ENCODE peak calls at places on chromosome 22, in six cellular contexts. D is stomach, S is heart left ventricle, B is body of pancreas, G is Peyer's patch, Q is prostate gland. O is an unnamed sample.

GRCh38 chr22:19713650-19714319 is 518 bp upstream of the SEPTIN5 start:
- DNase-seq in B (no peak), Q (no peak), G (no peak), D (no peak), S (peak), O (no peak)

GRCh38 chr22:48738204-48738980 is 1089.3 kb downstream of the BRD1 start:
- DNase-seq in B (no peak), Q (no peak), D (no peak), S (no peak), G (no peak), O (no peak)

GRCh38 chr22:47154621-47155081 is 392.2 kb downstream of the TBC1D22A start:
- DNase-seq in S (peak), B (peak), D (peak), Q (peak), G (no peak), O (no peak)

GRCh38 chr22:28923826-28924732 is 40.7 kb downstream of the ZNRF3 start:
- DNase-seq in S (peak), B (peak), D (peak), G (no peak), Q (peak), O (peak)

GRCh38 chr22:19412478-19412877 is 19.1 kb downstream of the HIRA start:
- DNase-seq in S (no peak), Q (no peak), D (no peak), G (no peak), B (no peak), O (no peak)

GRCh38 chr22:30304495-30305244 is 15.4 kb upstream of the CASTOR1 start:
- DNase-seq in D (peak), G (peak), B (peak), S (no peak), Q (peak), O (peak)

GRCh38 chr22:46596819-46597218 is 23.4 kb upstream of the GRAMD4 start:
- DNase-seq in S (no peak), D (peak), G (no peak), Q (peak), B (peak), O (peak)

GRCh38 chr22:48630444-48630777 is 1197.3 kb downstream of the BRD1 start:
- DNase-seq in D (no peak), B (no peak), G (no peak), S (no peak), Q (no peak), O (no peak)

GRCh38 chr22:28297504-28297903 is 378.4 kb upstream of the PITPNB start:
- DNase-seq in B (no peak), G (no peak), S (no peak), D (no peak), Q (no peak), O (peak)

GRCh38 chr22:31896472-31896871 is 47.9 kb upstream of the YWHAH start:
- DNase-seq in B (no peak), G (no peak), Q (no peak), D (no peak), S (no peak), O (no peak)

GRCh38 chr22:28112130-28112529 is 193.1 kb upstream of the PITPNB start:
- DNase-seq in D (no peak), S (no peak), B (no peak), G (no peak), Q (no peak), O (no peak)

GRCh38 chr22:35971418-35972119 is 57.1 kb downstream of the RBFOX2 start:
- DNase-seq in D (no peak), Q (no peak), S (no peak), G (no peak), B (no peak), O (no peak)

GRCh38 chr22:31241200-31241599 is 29.1 kb downstream of the LIMK2 start:
- DNase-seq in G (no peak), S (no peak), B (no peak), Q (no peak), D (no peak), O (no peak)

GRCh38 chr22:32850591-32851517 is 49.3 kb downstream of the TIMP3 start:
- DNase-seq in S (peak), D (peak), G (no peak), B (peak), Q (no peak), O (peak)

GRCh38 chr22:17412232-17412631 is 43.0 kb downstream of the CECR2 start:
- DNase-seq in Q (no peak), G (no peak), D (no peak), B (no peak), S (no peak), O (no peak)

GRCh38 chr22:41197046-41197807 is 7.9 kb upstream of the L3MBTL2 start:
- DNase-seq in D (peak), Q (peak), B (peak), S (peak), G (peak), O (peak)

GRCh38 chr22:48756146-48757111 is 1071.2 kb downstream of the BRD1 start:
- DNase-seq in D (peak), S (no peak), G (no peak), B (no peak), Q (peak), O (peak)

GRCh38 chr22:34105461-34106062 is 185.3 kb upstream of the LARGE1 start:
- DNase-seq in G (peak), B (peak), S (no peak), D (peak), Q (peak), O (peak)

GRCh38 chr22:35601743-35602633 is 15.1 kb downstream of the MB start:
- DNase-seq in D (no peak), S (no peak), G (no peak), Q (no peak), B (peak), O (no peak)

GRCh38 chr22:29344137-29344536 is 28.6 kb upstream of the RASL10A start:
- DNase-seq in D (peak), G (no peak), S (peak), B (peak), Q (peak), O (peak)

GRCh38 chr22:47288640-47289039 is 526.2 kb downstream of the TBC1D22A start:
- DNase-seq in S (no peak), G (no peak), B (no peak), D (no peak), Q (no peak), O (no peak)

GRCh38 chr22:35215993-35216392 is 41.3 kb upstream of the HMGXB4 start:
- DNase-seq in G (no peak), D (no peak), S (no peak), B (no peak), Q (no peak), O (no peak)

GRCh38 chr22:26642465-26643367 is 14.7 kb upstream of the MIAT start:
- DNase-seq in S (peak), G (peak), Q (no peak), B (no peak), D (peak), O (peak)

GRCh38 chr22:47781024-47781423 is 1018.6 kb downstream of the TBC1D22A start:
- DNase-seq in B (no peak), Q (no peak), D (no peak), S (no peak), G (no peak), O (no peak)

GRCh38 chr22:31995807-31996206 is 47.3 kb upstream of the SLC5A1 start:
- DNase-seq in S (no peak), D (no peak), Q (no peak), B (no peak), G (no peak), O (no peak)

GRCh38 chr22:19351604-19352003 is 60.1 kb upstream of the CLTCL1 start:
- DNase-seq in B (no peak), Q (no peak), S (no peak), G (no peak), D (no peak), O (no peak)

GRCh38 chr22:28948404-28948803 is 65.0 kb downstream of the ZNRF3 start:
- DNase-seq in Q (no peak), G (no peak), D (no peak), B (no peak), S (no peak), O (no peak)

GRCh38 chr22:47615051-47615450 is 852.6 kb downstream of the TBC1D22A start:
- DNase-seq in B (no peak), D (no peak), G (no peak), Q (no peak), S (no peak), O (no peak)

GRCh38 chr22:46336119-46337078 is 885 bp downstream of the TRMU start:
- DNase-seq in G (no peak), D (peak), S (peak), Q (no peak), B (peak), O (peak)

GRCh38 chr22:19522190-19522880 is 1.9 kb downstream of the CLDN5 start:
- DNase-seq in S (peak), Q (no peak), B (no peak), G (no peak), D (no peak), O (no peak)

GRCh38 chr22:26172389-26172990 is 3.2 kb downstream of the SEZ6L start:
- DNase-seq in B (peak), G (no peak), S (no peak), D (no peak), Q (no peak), O (peak)

GRCh38 chr22:43993072-43993760 is 30.9 kb upstream of the PARVB start:
- DNase-seq in B (peak), D (peak), G (peak), Q (peak), S (peak), O (peak)

GRCh38 chr22:46769191-46769675 is 6.8 kb downstream of the TBC1D22A start:
- DNase-seq in S (no peak), D (peak), Q (no peak), B (peak), G (peak), O (no peak)

GRCh38 chr22:20178075-20178921 is 27.4 kb upstream of the CCDC188 start:
- DNase-seq in Q (no peak), B (no peak), D (no peak), G (no peak), S (no peak), O (no peak)

GRCh38 chr22:44037519-44038370 is 13.6 kb downstream of the PARVB start:
- DNase-seq in Q (no peak), G (no peak), B (peak), D (no peak), S (no peak), O (peak)

GRCh38 chr22:25232301-25232700 is 12.9 kb downstream of the CRYBB2 start:
- DNase-seq in G (no peak), S (no peak), Q (no peak), B (no peak), D (no peak), O (no peak)

GRCh38 chr22:19285831-19286230 is 5.7 kb downstream of the CLTCL1 start:
- DNase-seq in D (no peak), B (no peak), Q (no peak), S (no peak), G (no peak), O (no peak)

GRCh38 chr22:35329114-35329847 is 29.6 kb downstream of the TOM1 start:
- DNase-seq in S (no peak), D (no peak), B (no peak), G (no peak), Q (no peak), O (no peak)

GRCh38 chr22:43878831-43879550 is 12.8 kb downstream of the PNPLA5 start:
- DNase-seq in S (no peak), B (no peak), Q (no peak), D (no peak), G (no peak), O (no peak)

GRCh38 chr22:45200862-45201511 is 37.3 kb downstream of the NUP50 start:
- DNase-seq in Q (no peak), S (no peak), B (no peak), G (no peak), D (no peak), O (no peak)

GRCh38 chr22:45203150-45203974 is 37.3 kb downstream of the KIAA0930 start:
- DNase-seq in S (peak), G (no peak), Q (no peak), D (no peak), B (no peak), O (no peak)

GRCh38 chr22:45202333-45203149 is 38.2 kb downstream of the KIAA0930 start:
- DNase-seq in D (no peak), B (no peak), G (no peak), Q (no peak), S (peak), O (no peak)

GRCh38 chr22:45200230-45200629 is 36.5 kb downstream of the NUP50 start:
- DNase-seq in S (no peak), Q (no peak), D (no peak), G (no peak), B (no peak), O (no peak)

GRCh38 chr22:45201678-45202332 is 38.1 kb downstream of the NUP50 start:
- DNase-seq in S (no peak), Q (no peak), D (no peak), B (no peak), G (no peak), O (no peak)
- H3K27ac ChIP-seq in S (peak), Q (peak), D (no peak), B (no peak), G (no peak), O (peak)

GRCh38 chr22:23375031-23375827 is 194.9 kb downstream of the BCR start:
- DNase-seq in G (no peak), Q (no peak), D (no peak), S (no peak), B (no peak), O (no peak)
- TF ChIP-seq POLR2A in G (no peak), Q (no peak), D (no peak), S (no peak), B (no peak), O (no peak)

GRCh38 chr22:39422721-39423120 is 23.1 kb downstream of the TAB1 start:
- DNase-seq in S (no peak), G (no peak), B (no peak), Q (no peak), D (no peak), O (no peak)
- H3K27ac ChIP-seq in S (no peak), G (no peak), B (no peak), Q (no peak), D (no peak), O (no peak)

GRCh38 chr22:37686002-37686982 is at the start of gene NOL12:
- DNase-seq in S (peak), Q (peak), D (peak), B (peak), G (peak), O (peak)
- TF ChIP-seq POLR2A in S (no peak), Q (peak), D (no peak), B (peak), G (no peak), O (peak)

DNA sequence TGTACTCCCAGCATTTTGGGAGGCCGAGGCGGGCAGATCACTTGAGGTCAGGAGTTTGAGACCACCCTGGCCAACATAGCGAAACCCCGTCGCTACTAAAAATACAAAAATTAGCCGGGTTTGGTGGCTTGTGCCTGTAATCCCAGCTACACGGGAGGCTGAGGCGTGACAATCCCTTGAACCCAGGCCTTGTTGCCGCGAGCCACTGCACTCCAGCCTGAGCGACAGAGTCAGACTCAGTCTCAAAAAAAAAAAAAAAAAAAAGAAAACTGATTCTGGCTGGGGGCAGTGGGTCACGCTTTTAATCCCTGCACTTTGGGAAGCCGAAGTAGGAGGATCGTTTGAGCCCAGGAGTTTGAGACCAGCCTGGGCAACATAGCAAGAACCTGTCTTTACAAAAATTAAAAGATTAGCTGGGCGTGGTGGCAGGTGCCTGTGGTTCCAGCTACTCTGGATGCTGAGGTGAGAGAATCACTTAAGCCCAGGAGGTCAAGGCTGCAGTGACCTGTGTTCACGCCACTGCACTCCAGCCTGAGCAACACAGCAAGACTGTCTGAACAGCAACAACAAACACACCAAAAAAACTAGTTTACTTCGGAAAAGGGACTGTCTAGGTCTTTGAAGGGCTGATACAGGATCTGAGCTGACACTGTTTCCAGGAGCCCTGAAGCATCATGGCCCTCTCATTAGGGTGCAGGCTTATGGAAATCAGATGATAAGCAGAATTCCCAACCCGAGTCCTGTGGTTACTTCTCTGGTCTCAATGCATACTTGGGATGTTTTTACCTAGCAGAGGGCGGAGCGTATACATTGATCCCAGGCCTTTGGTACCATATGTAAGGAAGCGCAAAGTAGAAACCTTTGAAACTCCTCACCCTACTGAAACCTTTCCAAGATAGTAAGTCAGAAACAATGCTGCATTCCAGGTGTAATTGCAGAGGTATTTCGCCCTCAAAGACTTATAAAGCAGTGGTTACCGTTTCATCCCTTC is 1.8 kb upstream of the CHKB start:
- DNase-seq in B (no peak), S (no peak), D (no peak), G (no peak), Q (no peak), O (no peak)
- H3K27ac ChIP-seq in B (no peak), S (no peak), D (no peak), G (no peak), Q (no peak), O (no peak)

GRCh38 chr22:42548597-42549328 is 5.0 kb upstream of the SERHL2 start:
- DNase-seq in S (no peak), Q (no peak), G (no peak), D (no peak), B (no peak), O (no peak)

GRCh38 chr22:42549329-42550060 is 4.3 kb upstream of the SERHL2 start:
- DNase-seq in S (no peak), B (no peak), Q (no peak), D (no peak), G (no peak), O (no peak)

DNA sequence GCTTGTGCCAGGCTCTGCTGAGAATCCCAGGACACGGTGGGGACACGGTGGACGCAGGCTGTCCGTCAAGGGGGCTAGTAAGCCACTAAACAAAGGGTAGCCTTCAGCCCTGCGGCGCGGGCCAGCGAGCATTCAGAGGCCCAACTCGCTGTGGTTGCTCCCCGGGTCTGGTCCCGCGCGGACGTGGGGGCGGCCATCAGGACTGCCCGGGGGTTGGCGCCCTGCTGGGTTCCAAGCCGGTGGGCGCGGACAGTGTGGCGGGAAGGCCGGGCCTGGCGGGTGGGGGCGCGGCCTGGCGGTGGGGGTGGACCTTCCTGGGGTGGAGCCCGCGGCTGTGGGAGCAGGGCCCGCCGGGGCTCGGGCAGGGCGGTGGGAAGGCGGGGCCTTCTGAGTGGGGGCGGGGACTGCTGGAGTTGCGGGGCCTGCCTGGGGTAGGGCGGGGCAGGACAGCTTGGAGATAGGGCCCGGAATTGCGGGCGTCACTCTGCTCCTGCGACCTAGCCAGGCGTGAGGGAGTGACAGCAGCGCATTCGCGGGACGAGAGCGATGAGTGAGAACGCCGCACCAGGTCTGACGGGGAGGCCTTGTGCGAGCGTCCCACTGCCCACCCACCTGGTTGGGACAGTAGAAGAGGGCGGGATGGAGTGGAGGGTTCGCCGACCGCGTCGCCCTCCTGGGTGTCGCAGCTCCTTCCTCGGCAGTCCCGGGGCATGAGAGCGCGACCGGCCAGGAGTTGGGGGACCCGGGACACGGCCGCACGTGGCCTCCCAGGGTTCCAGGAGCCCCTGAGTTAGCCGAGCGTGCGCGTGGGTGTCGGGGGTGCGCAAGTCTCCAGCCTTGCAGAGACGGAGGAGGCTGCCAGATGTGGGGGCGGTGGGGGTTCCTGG is at the start of gene SERHL2:
- DNase-seq in B (peak), S (peak), D (peak), Q (peak), G (peak), O (peak)
- TF ChIP-seq POLR2A in B (peak), S (peak), D (no peak), Q (peak), G (peak), O (peak)

GRCh38 chr22:42273855-42274451 is 3.5 kb upstream of the TCF20 start:
- DNase-seq in Q (no peak), G (no peak), B (no peak), D (no peak), S (no peak), O (no peak)
- H3K27ac ChIP-seq in Q (no peak), G (no peak), B (no peak), D (no peak), S (no peak), O (no peak)